ENCODE peak calls at places on chromosomes 1 and 21, in four cellular contexts. H, M, J and L are unnamed samples.

GRCh38 chr1:234605983-234606730 is 3.8 kb downstream of the IRF2BP2 start:
- DNase-seq in J (peak), H (no peak), M (peak), L (peak)

GRCh38 chr1:201566933-201567801 is 28.2 kb downstream of the NAV1 start:
- DNase-seq in H (no peak), J (no peak), M (no peak), L (no peak)

GRCh38 chr1:94884101-94884875 is 42.6 kb downstream of the CNN3 start:
- DNase-seq in M (peak), H (peak), J (no peak), L (peak)

GRCh38 chr1:22975694-22976093 is 3.0 kb upstream of the LACTBL1 start:
- DNase-seq in J (no peak), M (peak), H (no peak), L (peak)

GRCh38 chr21:46003575-46004007 is 22.0 kb downstream of the COL6A1 start:
- DNase-seq in J (no peak), M (no peak), H (peak), L (no peak)

GRCh38 chr1:163535807-163536206 is 214.1 kb downstream of the NUF2 start:
- DNase-seq in H (no peak), J (no peak), M (peak), L (peak)

GRCh38 chr1:55568732-55569131 is 353.6 kb upstream of the USP24 start:
- DNase-seq in M (no peak), J (no peak), H (no peak), L (no peak)

GRCh38 chr1:37410815-37411214 is 63.6 kb upstream of the ZC3H12A start:
- DNase-seq in M (peak), J (no peak), H (peak), L (peak)

GRCh38 chr1:159171254-159171687 is at the start of gene CADM3:
- DNase-seq in M (peak), H (peak), J (no peak), L (no peak)

GRCh38 chr1:51551848-51552296 is 32.8 kb upstream of the EPS15 start:
- DNase-seq in J (no peak), H (no peak), M (no peak), L (no peak)

GRCh38 chr21:45415188-45415942 is 10.4 kb downstream of the COL18A1 start:
- DNase-seq in H (peak), M (no peak), J (no peak), L (no peak)

GRCh38 chr1:18597159-18598042 is 33.2 kb upstream of the PAX7 start:
- DNase-seq in H (peak), M (peak), J (peak), L (peak)

GRCh38 chr1:161098161-161099068 is at the start of gene KLHDC9:
- DNase-seq in H (peak), J (peak), M (peak), L (peak)

GRCh38 chr1:43314233-43314632 is 13.5 kb downstream of the TIE1 start:
- DNase-seq in J (no peak), H (no peak), M (no peak), L (no peak)

GRCh38 chr1:53729536-53730485 is 9.2 kb downstream of the GLIS1 start:
- DNase-seq in H (no peak), M (no peak), J (no peak), L (no peak)

GRCh38 chr1:201517631-201518030 is 10.7 kb upstream of the CSRP1 start:
- DNase-seq in H (no peak), J (no peak), M (no peak), L (peak)

GRCh38 chr1:36411674-36412648 is 14.3 kb upstream of the LSM10 start:
- DNase-seq in M (peak), H (peak), J (no peak), L (peak)

GRCh38 chr1:236700903-236701302 is 14.6 kb downstream of the ACTN2 start:
- DNase-seq in J (no peak), H (no peak), M (no peak), L (no peak)

GRCh38 chr1:180502361-180503273 is at the start of gene ACBD6:
- DNase-seq in H (peak), M (peak), J (peak), L (peak)

GRCh38 chr21:18951291-18952038 is 547.9 kb upstream of the TMPRSS15 start:
- DNase-seq in J (no peak), M (peak), H (peak), L (no peak)

GRCh38 chr1:82388679-82389078 is 587.9 kb downstream of the ADGRL2 start:
- DNase-seq in J (no peak), H (no peak), M (peak), L (no peak)

GRCh38 chr1:7642781-7643180 is 128.3 kb upstream of the VAMP3 start:
- DNase-seq in H (no peak), J (no peak), M (no peak), L (no peak)

GRCh38 chr1:13829152-13829769 is 129.3 kb downstream of the PRDM2 start:
- DNase-seq in M (no peak), H (no peak), J (no peak), L (no peak)

GRCh38 chr1:205690122-205690756 is 9.9 kb upstream of the SLC45A3 start:
- DNase-seq in H (no peak), J (no peak), M (peak), L (peak)

GRCh38 chr1:168671782-168672181 is 57.2 kb downstream of the DPT start:
- DNase-seq in H (no peak), M (no peak), J (no peak), L (no peak)

GRCh38 chr1:37159102-37159501 is 124.8 kb upstream of the GRIK3 start:
- DNase-seq in H (no peak), M (no peak), J (peak), L (no peak)

GRCh38 chr21:26124421-26124833 is 46.1 kb downstream of the APP start:
- DNase-seq in M (peak), J (no peak), H (no peak), L (peak)

GRCh38 chr1:67390041-67390887 is 39.9 kb downstream of the SERBP1 start:
- DNase-seq in M (peak), H (no peak), J (no peak), L (peak)

GRCh38 chr1:38741341-38741740 is 118.2 kb downstream of the RRAGC start:
- DNase-seq in J (no peak), M (peak), H (peak), L (peak)

GRCh38 chr1:164622057-164622840 is 63.3 kb downstream of the PBX1 start:
- DNase-seq in H (no peak), M (no peak), J (no peak), L (no peak)

GRCh38 chr1:26946270-26946669 is 14.0 kb downstream of the KDF1 start:
- DNase-seq in J (no peak), H (no peak), M (no peak), L (no peak)

GRCh38 chr1:225695578-225696332 is 42.8 kb upstream of the ENAH start:
- DNase-seq in H (no peak), J (no peak), M (no peak), L (peak)

GRCh38 chr1:182658055-182658454 is 26.3 kb downstream of the RGS8 start:
- DNase-seq in J (no peak), M (no peak), H (no peak), L (no peak)